ENCODE peak calls at places on chromosomes 3 and 15, in ten cellular contexts. C is upper lobe of right lung, I is tibial nerve, V is uterus, O is adrenal gland, J is GM23248, D is Caco-2, R is heart right ventricle, H is endodermal cell, M is lung. U is an unnamed sample.

GRCh38 chr15:79593119-79593869 is 161.2 kb downstream of the MINAR1 start:
- DNase-seq in C (no peak), I (no peak), V (no peak), O (no peak), J (peak; percentile 44), D (no peak), R (no peak), H (peak; percentile 60), M (peak; percentile 15), U (no peak)

GRCh38 chr3:171904829-171905228 is 61.7 kb downstream of the TMEM212 start:
- DNase-seq in C (no peak), I (no peak), V (no peak), O (no peak), J (peak; percentile 12), D (no peak), R (no peak), H (no peak), M (no peak), U (no peak)

GRCh38 chr3:14528081-14528480 is 12.1 kb downstream of the GRIP2 start:
- DNase-seq in C (no peak), I (no peak), V (no peak), O (no peak), J (no peak), D (no peak), R (no peak), H (no peak), M (no peak), U (no peak)

GRCh38 chr15:49083471-49084284 is 37.4 kb upstream of the SECISBP2L start:
- DNase-seq in C (no peak), I (no peak), V (no peak), O (no peak), J (peak; percentile 76), D (no peak), R (no peak), H (no peak), M (no peak), U (no peak)

GRCh38 chr3:124834723-124835718 is 52.1 kb downstream of the ITGB5 start:
- DNase-seq in C (no peak), I (no peak), V (peak; percentile 60), O (peak; percentile 71), J (peak; percentile 52), D (peak; percentile 98), R (peak; percentile 70), H (peak; percentile 86), M (no peak), U (peak; percentile 72)

GRCh38 chr3:71194785-71195184 is 388.7 kb downstream of the FOXP1 start:
- DNase-seq in C (no peak), I (no peak), V (no peak), O (no peak), J (no peak), D (no peak), R (no peak), H (peak; percentile 74), M (no peak), U (no peak)

GRCh38 chr3:150174179-150174578 is 203.5 kb upstream of the PFN2 start:
- DNase-seq in C (no peak), I (no peak), V (no peak), O (no peak), J (no peak), D (no peak), R (no peak), H (no peak), M (no peak), U (no peak)

GRCh38 chr15:78408961-78409360 is 29.1 kb upstream of the IREB2 start:
- DNase-seq in C (no peak), I (no peak), V (no peak), O (no peak), J (no peak), D (no peak), R (no peak), H (no peak), M (no peak), U (no peak)

GRCh38 chr3:49805367-49805782 is 2.3 kb downstream of the INKA1 start:
- DNase-seq in C (peak; percentile 85), I (peak; percentile 79), V (peak; percentile 89), O (peak; percentile 87), J (peak; percentile 93), D (no peak), R (peak; percentile 95), H (no peak), M (no peak), U (peak; percentile 94)

GRCh38 chr15:90400759-90401314 is 12.8 kb downstream of the IQGAP1 start:
- DNase-seq in C (peak; percentile 73), I (no peak), V (peak; percentile 69), O (peak; percentile 85), J (peak; percentile 99), D (peak; percentile 80), R (peak; percentile 85), H (peak; percentile 79), M (peak; percentile 82), U (peak; percentile 75)

GRCh38 chr3:110420158-110420641 is 651.4 kb upstream of the NECTIN3 start:
- DNase-seq in C (no peak), I (no peak), V (no peak), O (no peak), J (peak; percentile 79), D (no peak), R (no peak), H (no peak), M (no peak), U (no peak)

GRCh38 chr15:82176528-82176927 is 86.0 kb downstream of the EFL1 start:
- DNase-seq in C (no peak), I (no peak), V (no peak), O (no peak), J (no peak), D (no peak), R (no peak), H (no peak), M (no peak), U (no peak)

GRCh38 chr3:172315401-172316091 is 132.7 kb downstream of the GHSR start:
- DNase-seq in C (no peak), I (no peak), V (peak; percentile 53), O (peak; percentile 90), J (peak; percentile 73), D (peak; percentile 63), R (peak; percentile 60), H (peak; percentile 64), M (peak; percentile 49), U (no peak)

GRCh38 chr3:188594137-188594536 is 440.2 kb downstream of the LPP start:
- DNase-seq in C (no peak), I (no peak), V (no peak), O (no peak), J (peak; percentile 87), D (no peak), R (no peak), H (no peak), M (no peak), U (no peak)

GRCh38 chr3:56782215-56782614 is 19.5 kb downstream of the ARHGEF3 start:
- DNase-seq in C (no peak), I (no peak), V (no peak), O (no peak), J (no peak), D (peak; percentile 53), R (no peak), H (peak; percentile 71), M (no peak), U (no peak)

GRCh38 chr3:12301031-12301430 is 12.2 kb downstream of the PPARG start:
- DNase-seq in C (no peak), I (no peak), V (no peak), O (no peak), J (no peak), D (no peak), R (no peak), H (no peak), M (no peak), U (no peak)

GRCh38 chr3:12301513-12301912 is 12.6 kb downstream of the PPARG start:
- DNase-seq in C (no peak), I (no peak), V (no peak), O (no peak), J (no peak), D (no peak), R (no peak), H (no peak), M (no peak), U (no peak)

GRCh38 chr3:12303998-12304397 is 15.1 kb downstream of the PPARG start:
- DNase-seq in C (no peak), I (no peak), V (no peak), O (no peak), J (no peak), D (no peak), R (no peak), H (no peak), M (no peak), U (no peak)

GRCh38 chr3:12303532-12303931 is 14.7 kb downstream of the PPARG start:
- DNase-seq in C (no peak), I (no peak), V (no peak), O (no peak), J (peak; percentile 95), D (no peak), R (no peak), H (no peak), M (no peak), U (no peak)

GRCh38 chr3:12302564-12302963 is 13.7 kb downstream of the PPARG start:
- DNase-seq in C (no peak), I (no peak), V (no peak), O (no peak), J (no peak), D (no peak), R (no peak), H (no peak), M (no peak), U (no peak)
- H3K4me1 ChIP-seq in C (no peaks in the 10 kb centered on the region), I (no peaks in the 10 kb centered on the region), V (no peaks in the 10 kb centered on the region), O (no peaks in the 10 kb centered on the region), J (peaks cover 15% of the 10 kb centered on the region), D (no peaks in the 10 kb centered on the region), R (peaks cover 14% of the 10 kb centered on the region), H (no peaks in the 10 kb centered on the region), M (peaks cover 1% of the 10 kb centered on the region), U (no peaks in the 10 kb centered on the region)

GRCh38 chr15:96321422-96322391 is 8.8 kb upstream of the NR2F2 start:
- DNase-seq in C (peak; percentile 67), I (peak; percentile 19), V (peak; percentile 72), O (no peak), J (peak; percentile 68), D (no peak), R (peak; percentile 23), H (peak; percentile 73), M (no peak), U (peak; percentile 79)
- H3K27me3 ChIP-seq in C (peaks cover 49% of the 10 kb centered on the region), I (no peaks in the 10 kb centered on the region), V (no peaks in the 10 kb centered on the region), O (peaks cover 4% of the 10 kb centered on the region), J (no peaks in the 10 kb centered on the region), D (no peaks in the 10 kb centered on the region), R (peaks cover 100% of the 10 kb centered on the region), H (peaks cover 89% of the 10 kb centered on the region), M (peaks cover 5% of the 10 kb centered on the region), U (no peaks in the 10 kb centered on the region)

GRCh38 chr15:25090073-25090733 is 135.4 kb downstream of the SNRPN start:
- DNase-seq in C (no peak), I (no peak), V (no peak), O (peak; percentile 38), J (no peak), D (no peak), R (no peak), H (peak; percentile 24), M (no peak), U (no peak)
- H3K9me3 ChIP-seq in C (peaks cover 74% of the 10 kb centered on the region), I (peaks cover 100% of the 10 kb centered on the region), V (peaks cover 55% of the 10 kb centered on the region), O (no peaks in the 10 kb centered on the region), J (no peaks in the 10 kb centered on the region), D (peaks cover 11% of the 10 kb centered on the region), R (peaks cover 100% of the 10 kb centered on the region), H (peaks cover 13% of the 10 kb centered on the region), M (peaks cover 88% of the 10 kb centered on the region), U (peaks cover 38% of the 10 kb centered on the region)

DNA sequence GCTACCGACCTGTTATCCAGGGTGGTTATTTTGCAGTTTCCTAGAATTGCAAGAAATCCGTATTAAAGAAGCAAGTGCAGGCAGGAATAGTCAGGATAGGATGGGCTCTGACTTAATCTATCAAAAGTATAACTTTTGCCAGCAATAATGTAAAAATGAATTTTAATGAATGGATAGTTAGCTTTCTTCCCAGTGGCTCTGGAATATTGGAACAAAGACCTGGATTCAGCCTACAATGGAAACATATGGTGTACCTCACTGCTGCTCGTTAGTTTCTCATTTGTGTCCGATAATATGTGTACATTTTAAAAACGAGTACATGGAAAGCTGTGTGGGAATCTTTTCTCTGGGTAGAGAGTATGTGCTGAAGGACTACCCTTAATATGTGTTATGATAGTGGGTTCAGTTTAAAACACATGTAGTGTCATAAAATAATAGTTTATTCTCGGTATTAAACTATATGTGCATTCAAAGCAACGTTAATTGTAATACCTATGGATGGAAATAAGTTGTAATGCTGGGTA is 805 bp downstream of the SERPINI1 start:
- DNase-seq in C (no peak), I (no peak), V (no peak), O (no peak), J (no peak), D (no peak), R (no peak), H (no peak), M (no peak), U (no peak)
- H3K4me1 ChIP-seq in C (peaks cover 20% of the 10 kb centered on the region), I (peaks cover 21% of the 10 kb centered on the region), V (no peaks in the 10 kb centered on the region), O (no peaks in the 10 kb centered on the region), J (peaks cover 17% of the 10 kb centered on the region), D (peaks cover 6% of the 10 kb centered on the region), R (peaks cover 40% of the 10 kb centered on the region), H (peaks cover 4% of the 10 kb centered on the region), M (no peaks in the 10 kb centered on the region), U (no peaks in the 10 kb centered on the region)

U was measured in right cardiac atrium.